ENCODE peak calls at places on chromosomes 6 and 20, in five cellular contexts. One of them, this sample, is unnamed.

GRCh38 chr6:75893058-75893775 is 144.2 kb downstream of the MYO6 start:
- DNase-seq in endothelial cell of umbilical vein: peak
- DNase-seq in astrocyte: peak
- DNase-seq in cardiac muscle cell: peak
- DNase-seq in suprapubic skin: no peak
- DNase-seq in this sample: peak

GRCh38 chr6:37938909-37939308 is 119.4 kb downstream of the ZFAND3 start:
- DNase-seq in endothelial cell of umbilical vein: no peak
- DNase-seq in astrocyte: peak
- DNase-seq in cardiac muscle cell: no peak
- DNase-seq in suprapubic skin: no peak
- DNase-seq in this sample: no peak

GRCh38 chr20:63317061-63317460 is 24.1 kb downstream of the COL20A1 start:
- DNase-seq in endothelial cell of umbilical vein: no peak
- DNase-seq in astrocyte: no peak
- DNase-seq in cardiac muscle cell: no peak
- DNase-seq in suprapubic skin: no peak
- DNase-seq in this sample: no peak

GRCh38 chr6:33983109-33983475 is 162.8 kb downstream of the GRM4 start:
- DNase-seq in endothelial cell of umbilical vein: no peak
- DNase-seq in astrocyte: no peak
- DNase-seq in cardiac muscle cell: no peak
- DNase-seq in suprapubic skin: peak
- DNase-seq in this sample: peak

GRCh38 chr20:56429496-56429895 is 17.4 kb downstream of the CASS4 start:
- DNase-seq in endothelial cell of umbilical vein: peak
- DNase-seq in astrocyte: peak
- DNase-seq in cardiac muscle cell: no peak
- DNase-seq in suprapubic skin: no peak
- DNase-seq in this sample: peak

GRCh38 chr6:139376604-139377218 is 2.3 kb upstream of the CITED2 start:
- DNase-seq in endothelial cell of umbilical vein: peak
- DNase-seq in astrocyte: peak
- DNase-seq in cardiac muscle cell: peak
- DNase-seq in suprapubic skin: peak
- DNase-seq in this sample: peak

GRCh38 chr6:125124250-125124777 is 29.3 kb upstream of the TPD52L1 start:
- DNase-seq in endothelial cell of umbilical vein: no peak
- DNase-seq in astrocyte: peak
- DNase-seq in cardiac muscle cell: no peak
- DNase-seq in suprapubic skin: no peak
- DNase-seq in this sample: peak

GRCh38 chr6:25670793-25671513 is 18.9 kb downstream of the SCGN start:
- DNase-seq in endothelial cell of umbilical vein: peak
- DNase-seq in astrocyte: no peak
- DNase-seq in cardiac muscle cell: peak
- DNase-seq in suprapubic skin: no peak
- DNase-seq in this sample: peak

GRCh38 chr6:75282706-75283105 is 1.9 kb downstream of the TMEM30A start:
- DNase-seq in endothelial cell of umbilical vein: peak
- DNase-seq in astrocyte: no peak
- DNase-seq in cardiac muscle cell: no peak
- DNase-seq in suprapubic skin: no peak
- DNase-seq in this sample: no peak

GRCh38 chr20:59696476-59696875 is 92.1 kb downstream of the PHACTR3 start:
- DNase-seq in endothelial cell of umbilical vein: no peak
- DNase-seq in astrocyte: no peak
- DNase-seq in cardiac muscle cell: no peak
- DNase-seq in suprapubic skin: no peak
- DNase-seq in this sample: no peak

GRCh38 chr6:45069091-45069490 is 259.0 kb upstream of the RUNX2 start:
- DNase-seq in endothelial cell of umbilical vein: no peak
- DNase-seq in astrocyte: no peak
- DNase-seq in cardiac muscle cell: no peak
- DNase-seq in suprapubic skin: no peak
- DNase-seq in this sample: no peak

GRCh38 chr20:44138859-44139258 is 48.1 kb downstream of the JPH2 start:
- DNase-seq in endothelial cell of umbilical vein: no peak
- DNase-seq in astrocyte: no peak
- DNase-seq in cardiac muscle cell: no peak
- DNase-seq in suprapubic skin: no peak
- DNase-seq in this sample: no peak

GRCh38 chr6:1604347-1604990 is 5.2 kb upstream of the FOXC1 start:
- DNase-seq in endothelial cell of umbilical vein: peak
- DNase-seq in astrocyte: no peak
- DNase-seq in cardiac muscle cell: peak
- DNase-seq in suprapubic skin: peak
- DNase-seq in this sample: no peak

GRCh38 chr6:113642714-113643442 is 214.3 kb upstream of the MARCKS start:
- DNase-seq in endothelial cell of umbilical vein: peak
- DNase-seq in astrocyte: no peak
- DNase-seq in cardiac muscle cell: peak
- DNase-seq in suprapubic skin: no peak
- DNase-seq in this sample: no peak

GRCh38 chr6:12343440-12344162 is 53.4 kb downstream of the EDN1 start:
- DNase-seq in endothelial cell of umbilical vein: peak
- DNase-seq in astrocyte: no peak
- DNase-seq in cardiac muscle cell: no peak
- DNase-seq in suprapubic skin: no peak
- DNase-seq in this sample: no peak

GRCh38 chr6:111602481-111603404 is 2.9 kb downstream of the TRAF3IP2 start:
- DNase-seq in endothelial cell of umbilical vein: peak
- DNase-seq in astrocyte: peak
- DNase-seq in cardiac muscle cell: peak
- DNase-seq in suprapubic skin: no peak
- DNase-seq in this sample: peak

GRCh38 chr6:159328052-159328451 is 158.9 kb downstream of the FNDC1 start:
- DNase-seq in endothelial cell of umbilical vein: no peak
- DNase-seq in astrocyte: no peak
- DNase-seq in cardiac muscle cell: no peak
- DNase-seq in suprapubic skin: no peak
- DNase-seq in this sample: no peak

GRCh38 chr20:53805895-53806384 is 212.3 kb upstream of the ZNF217 start:
- DNase-seq in endothelial cell of umbilical vein: peak
- DNase-seq in astrocyte: peak
- DNase-seq in cardiac muscle cell: no peak
- DNase-seq in suprapubic skin: no peak
- DNase-seq in this sample: peak

GRCh38 chr20:7696311-7696710 is 243.9 kb downstream of the HAO1 start:
- DNase-seq in endothelial cell of umbilical vein: peak
- DNase-seq in astrocyte: peak
- DNase-seq in cardiac muscle cell: no peak
- DNase-seq in suprapubic skin: no peak
- DNase-seq in this sample: peak

GRCh38 chr6:2632943-2633584 is 117.7 kb downstream of the MYLK4 start:
- DNase-seq in endothelial cell of umbilical vein: no peak
- DNase-seq in astrocyte: no peak
- DNase-seq in cardiac muscle cell: no peak
- DNase-seq in suprapubic skin: no peak
- DNase-seq in this sample: no peak
- H3K4me3 ChIP-seq in endothelial cell of umbilical vein: no peak
- H3K4me3 ChIP-seq in astrocyte: no peak
- H3K4me3 ChIP-seq in cardiac muscle cell: no peak
- H3K4me3 ChIP-seq in suprapubic skin: no peak
- H3K4me3 ChIP-seq in this sample: no peak

DNA sequence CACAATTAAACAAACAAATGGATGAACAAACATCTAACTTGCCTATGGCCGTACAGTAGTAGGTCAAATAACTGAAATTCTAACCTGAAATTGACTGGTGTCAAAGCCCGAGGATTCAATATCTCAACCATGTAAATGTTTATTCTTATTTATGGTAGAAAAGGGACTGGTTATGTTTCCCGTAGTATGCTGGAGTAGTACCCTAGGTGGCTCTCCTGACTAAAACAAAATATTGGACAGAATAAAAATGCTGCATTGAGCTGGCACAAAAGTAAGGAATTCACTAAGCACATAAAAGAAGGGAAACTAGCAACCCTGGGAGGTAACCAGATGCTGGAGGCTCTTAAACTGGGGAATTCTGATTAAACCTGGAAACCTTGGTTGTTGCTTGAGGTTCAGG is 117.1 kb upstream of the PREP start:
- DNase-seq in endothelial cell of umbilical vein: no peak
- DNase-seq in astrocyte: no peak
- DNase-seq in cardiac muscle cell: no peak
- DNase-seq in suprapubic skin: no peak
- DNase-seq in this sample: no peak
- TF ChIP-seq CTCF in endothelial cell of umbilical vein: no peak
- TF ChIP-seq CTCF in astrocyte: no peak
- TF ChIP-seq CTCF in cardiac muscle cell: no peak
- TF ChIP-seq CTCF in suprapubic skin: no peak
- TF ChIP-seq CTCF in this sample: no peak

GRCh38 chr20:18057994-18058349 is 256 bp upstream of the OVOL2 start:
- DNase-seq in endothelial cell of umbilical vein: no peak
- DNase-seq in astrocyte: no peak
- DNase-seq in cardiac muscle cell: no peak
- DNase-seq in suprapubic skin: no peak
- DNase-seq in this sample: no peak

GRCh38 chr20:18055261-18055660 is 2.5 kb downstream of the OVOL2 start:
- DNase-seq in endothelial cell of umbilical vein: no peak
- DNase-seq in astrocyte: no peak
- DNase-seq in cardiac muscle cell: no peak
- DNase-seq in suprapubic skin: no peak
- DNase-seq in this sample: no peak

GRCh38 chr20:18056174-18057105 is 1.3 kb downstream of the OVOL2 start:
- DNase-seq in endothelial cell of umbilical vein: no peak
- DNase-seq in astrocyte: no peak
- DNase-seq in cardiac muscle cell: peak
- DNase-seq in suprapubic skin: no peak
- DNase-seq in this sample: no peak

GRCh38 chr20:18058661-18059467 is 1.1 kb upstream of the OVOL2 start:
- DNase-seq in endothelial cell of umbilical vein: no peak
- DNase-seq in astrocyte: no peak
- DNase-seq in cardiac muscle cell: peak
- DNase-seq in suprapubic skin: no peak
- DNase-seq in this sample: no peak

GRCh38 chr20:18057106-18057993 is at the start of gene OVOL2:
- DNase-seq in endothelial cell of umbilical vein: no peak
- DNase-seq in astrocyte: no peak
- DNase-seq in cardiac muscle cell: peak
- DNase-seq in suprapubic skin: peak
- DNase-seq in this sample: no peak
- H3K4me3 ChIP-seq in endothelial cell of umbilical vein: no peak
- H3K4me3 ChIP-seq in astrocyte: no peak
- H3K4me3 ChIP-seq in cardiac muscle cell: peak
- H3K4me3 ChIP-seq in suprapubic skin: peak
- H3K4me3 ChIP-seq in this sample: no peak

DNA sequence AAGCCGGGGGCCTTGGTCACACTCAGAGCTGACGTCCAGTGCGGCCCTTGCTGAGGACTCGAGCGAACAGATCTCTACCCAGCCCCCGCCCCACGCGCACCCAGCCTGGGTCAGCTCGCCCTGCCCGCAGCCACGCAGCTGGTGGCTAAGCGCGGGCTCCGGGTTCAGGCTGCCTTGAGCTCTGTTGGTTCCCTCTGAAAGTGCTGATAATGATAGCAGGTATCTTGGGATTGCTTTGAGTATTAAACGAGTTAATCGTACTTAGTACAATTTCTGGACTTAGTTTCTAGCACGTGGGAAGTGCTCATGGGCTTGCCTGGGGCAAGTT is 88.1 kb upstream of the TGM3 start:
- DNase-seq in endothelial cell of umbilical vein: no peak
- DNase-seq in astrocyte: no peak
- DNase-seq in cardiac muscle cell: no peak
- DNase-seq in suprapubic skin: no peak
- DNase-seq in this sample: no peak
- TF ChIP-seq CTCF in endothelial cell of umbilical vein: no peak
- TF ChIP-seq CTCF in astrocyte: no peak
- TF ChIP-seq CTCF in cardiac muscle cell: no peak
- TF ChIP-seq CTCF in suprapubic skin: no peak
- TF ChIP-seq CTCF in this sample: no peak

GRCh38 chr6:117270121-117270959 is 5.0 kb downstream of the VGLL2 start:
- DNase-seq in endothelial cell of umbilical vein: no peak
- DNase-seq in astrocyte: no peak
- DNase-seq in cardiac muscle cell: peak
- DNase-seq in suprapubic skin: no peak
- DNase-seq in this sample: peak
- H3K4me3 ChIP-seq in endothelial cell of umbilical vein: no peak
- H3K4me3 ChIP-seq in astrocyte: peak
- H3K4me3 ChIP-seq in cardiac muscle cell: peak
- H3K4me3 ChIP-seq in suprapubic skin: peak
- H3K4me3 ChIP-seq in this sample: no peak